ENCODE peak calls at places on chromosomes 16 and 17, in nine cellular contexts. One of them, this sample, is unnamed.

GRCh38 chr17:28792877-28793666 is 49.3 kb downstream of the TRAF4 start:
- DNase-seq in naive thymus-derived CD8-positive, alpha-beta T cell: no peak
- DNase-seq in stimulated activated CD4-positive, alpha-beta T cell treated with anti-CD3 and anti-CD28 coated beads, Interleukin-4, amount 100 ng/mL, for 48 hours: no peak
- DNase-seq in fibroblast of pulmonary artery: peak
- DNase-seq in ACHN: no peak
- DNase-seq in GDM1: no peak
- DNase-seq in NCI-H1417: no peak
- DNase-seq in hypothalamus: no peak
- DNase-seq in right lobe of liver: no peak
- DNase-seq in this sample: no peak

GRCh38 chr16:66551362-66551761 is 1.0 kb upstream of the CKLF start:
- DNase-seq in stimulated activated CD4-positive, alpha-beta T cell treated with anti-CD3 and anti-CD28 coated beads, Interleukin-4, amount 100 ng/mL, for 48 hours: no peak
- DNase-seq in fibroblast of pulmonary artery: peak
- DNase-seq in hypothalamus: no peak
- DNase-seq in naive thymus-derived CD8-positive, alpha-beta T cell: peak
- DNase-seq in NCI-H1417: peak
- DNase-seq in right lobe of liver: no peak
- DNase-seq in GDM1: peak
- DNase-seq in ACHN: peak
- DNase-seq in this sample: peak

GRCh38 chr17:69501591-69502468 is 87.3 kb downstream of the MAP2K6 start:
- DNase-seq in ACHN: peak
- DNase-seq in fibroblast of pulmonary artery: peak
- DNase-seq in NCI-H1417: peak
- DNase-seq in naive thymus-derived CD8-positive, alpha-beta T cell: no peak
- DNase-seq in GDM1: no peak
- DNase-seq in hypothalamus: no peak
- DNase-seq in stimulated activated CD4-positive, alpha-beta T cell treated with anti-CD3 and anti-CD28 coated beads, Interleukin-4, amount 100 ng/mL, for 48 hours: no peak
- DNase-seq in right lobe of liver: no peak
- DNase-seq in this sample: peak

GRCh38 chr17:39740357-39741111 is 2.8 kb downstream of the GRB7 start:
- DNase-seq in ACHN: peak
- DNase-seq in right lobe of liver: peak
- DNase-seq in NCI-H1417: peak
- DNase-seq in naive thymus-derived CD8-positive, alpha-beta T cell: no peak
- DNase-seq in fibroblast of pulmonary artery: peak
- DNase-seq in stimulated activated CD4-positive, alpha-beta T cell treated with anti-CD3 and anti-CD28 coated beads, Interleukin-4, amount 100 ng/mL, for 48 hours: no peak
- DNase-seq in hypothalamus: no peak
- DNase-seq in GDM1: no peak
- DNase-seq in this sample: peak

GRCh38 chr17:6070280-6070894 is at the start of gene WSCD1:
- DNase-seq in stimulated activated CD4-positive, alpha-beta T cell treated with anti-CD3 and anti-CD28 coated beads, Interleukin-4, amount 100 ng/mL, for 48 hours: no peak
- DNase-seq in fibroblast of pulmonary artery: no peak
- DNase-seq in hypothalamus: no peak
- DNase-seq in right lobe of liver: no peak
- DNase-seq in NCI-H1417: peak
- DNase-seq in GDM1: no peak
- DNase-seq in ACHN: peak
- DNase-seq in naive thymus-derived CD8-positive, alpha-beta T cell: no peak
- DNase-seq in this sample: no peak

GRCh38 chr17:80345841-80346497 is 69.0 kb upstream of the ENDOV start:
- DNase-seq in hypothalamus: no peak
- DNase-seq in GDM1: no peak
- DNase-seq in stimulated activated CD4-positive, alpha-beta T cell treated with anti-CD3 and anti-CD28 coated beads, Interleukin-4, amount 100 ng/mL, for 48 hours: no peak
- DNase-seq in ACHN: no peak
- DNase-seq in fibroblast of pulmonary artery: no peak
- DNase-seq in right lobe of liver: no peak
- DNase-seq in naive thymus-derived CD8-positive, alpha-beta T cell: no peak
- DNase-seq in NCI-H1417: no peak
- DNase-seq in this sample: no peak

GRCh38 chr17:76384222-76384986 is at the start of gene SPHK1:
- DNase-seq in stimulated activated CD4-positive, alpha-beta T cell treated with anti-CD3 and anti-CD28 coated beads, Interleukin-4, amount 100 ng/mL, for 48 hours: peak
- DNase-seq in hypothalamus: no peak
- DNase-seq in ACHN: peak
- DNase-seq in naive thymus-derived CD8-positive, alpha-beta T cell: peak
- DNase-seq in NCI-H1417: peak
- DNase-seq in GDM1: peak
- DNase-seq in right lobe of liver: peak
- DNase-seq in fibroblast of pulmonary artery: peak
- DNase-seq in this sample: peak

GRCh38 chr17:17675925-17676534 is 5.2 kb upstream of the RAI1 start:
- DNase-seq in NCI-H1417: peak
- DNase-seq in right lobe of liver: no peak
- DNase-seq in ACHN: no peak
- DNase-seq in naive thymus-derived CD8-positive, alpha-beta T cell: no peak
- DNase-seq in fibroblast of pulmonary artery: no peak
- DNase-seq in hypothalamus: no peak
- DNase-seq in GDM1: peak
- DNase-seq in stimulated activated CD4-positive, alpha-beta T cell treated with anti-CD3 and anti-CD28 coated beads, Interleukin-4, amount 100 ng/mL, for 48 hours: no peak
- DNase-seq in this sample: peak

GRCh38 chr16:50539822-50540710 is 8.1 kb upstream of the NKD1 start:
- DNase-seq in GDM1: no peak
- DNase-seq in ACHN: no peak
- DNase-seq in fibroblast of pulmonary artery: no peak
- DNase-seq in right lobe of liver: no peak
- DNase-seq in NCI-H1417: no peak
- DNase-seq in naive thymus-derived CD8-positive, alpha-beta T cell: no peak
- DNase-seq in stimulated activated CD4-positive, alpha-beta T cell treated with anti-CD3 and anti-CD28 coated beads, Interleukin-4, amount 100 ng/mL, for 48 hours: no peak
- DNase-seq in hypothalamus: no peak
- DNase-seq in this sample: no peak

GRCh38 chr17:64223931-64224657 is 39.0 kb downstream of the TEX2 start:
- DNase-seq in hypothalamus: no peak
- DNase-seq in stimulated activated CD4-positive, alpha-beta T cell treated with anti-CD3 and anti-CD28 coated beads, Interleukin-4, amount 100 ng/mL, for 48 hours: no peak
- DNase-seq in naive thymus-derived CD8-positive, alpha-beta T cell: no peak
- DNase-seq in GDM1: no peak
- DNase-seq in NCI-H1417: no peak
- DNase-seq in ACHN: no peak
- DNase-seq in fibroblast of pulmonary artery: no peak
- DNase-seq in right lobe of liver: no peak
- DNase-seq in this sample: no peak

GRCh38 chr16:86494565-86495356 is 15.6 kb upstream of the FOXF1 start:
- DNase-seq in ACHN: no peak
- DNase-seq in GDM1: no peak
- DNase-seq in hypothalamus: no peak
- DNase-seq in stimulated activated CD4-positive, alpha-beta T cell treated with anti-CD3 and anti-CD28 coated beads, Interleukin-4, amount 100 ng/mL, for 48 hours: no peak
- DNase-seq in naive thymus-derived CD8-positive, alpha-beta T cell: no peak
- DNase-seq in NCI-H1417: no peak
- DNase-seq in fibroblast of pulmonary artery: no peak
- DNase-seq in right lobe of liver: peak
- DNase-seq in this sample: no peak

GRCh38 chr17:82862758-82863645 is 23.2 kb upstream of the ZNF750 start:
- DNase-seq in right lobe of liver: no peak
- DNase-seq in ACHN: no peak
- DNase-seq in NCI-H1417: no peak
- DNase-seq in fibroblast of pulmonary artery: no peak
- DNase-seq in stimulated activated CD4-positive, alpha-beta T cell treated with anti-CD3 and anti-CD28 coated beads, Interleukin-4, amount 100 ng/mL, for 48 hours: no peak
- DNase-seq in GDM1: no peak
- DNase-seq in naive thymus-derived CD8-positive, alpha-beta T cell: no peak
- DNase-seq in hypothalamus: no peak
- DNase-seq in this sample: no peak

GRCh38 chr17:81867123-81867951 is 3.8 kb downstream of the ARHGDIA start:
- DNase-seq in NCI-H1417: no peak
- DNase-seq in hypothalamus: no peak
- DNase-seq in right lobe of liver: peak
- DNase-seq in fibroblast of pulmonary artery: peak
- DNase-seq in naive thymus-derived CD8-positive, alpha-beta T cell: no peak
- DNase-seq in GDM1: no peak
- DNase-seq in ACHN: no peak
- DNase-seq in stimulated activated CD4-positive, alpha-beta T cell treated with anti-CD3 and anti-CD28 coated beads, Interleukin-4, amount 100 ng/mL, for 48 hours: no peak
- DNase-seq in this sample: peak